ENCODE peak calls at places on chromosomes 13 and 19, in six cellular contexts. One of them, this sample, is unnamed.

GRCh38 chr13:19822673-19823072 is 39.9 kb upstream of the PSPC1 start:
- DNase-seq in AG04450: no peak
- DNase-seq in BE2C: no peak
- DNase-seq in NCI-H2227 treated with DMSO at 0.1 percent for 48 hours: no peak
- DNase-seq in NCI-H1092: no peak
- DNase-seq in substantia nigra: no peak
- DNase-seq in this sample: no peak

GRCh38 chr19:2294377-2295335 is 12.7 kb upstream of the PEAK3 start:
- DNase-seq in substantia nigra: peak
- DNase-seq in NCI-H1092: no peak
- DNase-seq in AG04450: no peak
- DNase-seq in NCI-H2227 treated with DMSO at 0.1 percent for 48 hours: no peak
- DNase-seq in BE2C: peak
- DNase-seq in this sample: no peak

GRCh38 chr19:12126707-12127106 is 13.4 kb downstream of the ZNF20 start:
- DNase-seq in NCI-H1092: no peak
- DNase-seq in substantia nigra: peak
- DNase-seq in BE2C: peak
- DNase-seq in NCI-H2227 treated with DMSO at 0.1 percent for 48 hours: no peak
- DNase-seq in AG04450: no peak
- DNase-seq in this sample: no peak

GRCh38 chr19:11166281-11167142 is 10.9 kb upstream of the SPC24 start:
- DNase-seq in NCI-H1092: no peak
- DNase-seq in substantia nigra: no peak
- DNase-seq in AG04450: no peak
- DNase-seq in NCI-H2227 treated with DMSO at 0.1 percent for 48 hours: no peak
- DNase-seq in BE2C: no peak
- DNase-seq in this sample: no peak

GRCh38 chr19:40422428-40423226 is 3.2 kb downstream of the SERTAD1 start:
- DNase-seq in AG04450: no peak
- DNase-seq in NCI-H1092: no peak
- DNase-seq in NCI-H2227 treated with DMSO at 0.1 percent for 48 hours: no peak
- DNase-seq in BE2C: no peak
- DNase-seq in substantia nigra: no peak
- DNase-seq in this sample: no peak

GRCh38 chr13:72458701-72459100 is 268.7 kb downstream of the MZT1 start:
- DNase-seq in AG04450: no peak
- DNase-seq in NCI-H1092: no peak
- DNase-seq in NCI-H2227 treated with DMSO at 0.1 percent for 48 hours: no peak
- DNase-seq in BE2C: no peak
- DNase-seq in substantia nigra: no peak
- DNase-seq in this sample: peak

GRCh38 chr13:100789968-100790367 is 115.4 kb upstream of the TMTC4 start:
- DNase-seq in AG04450: no peak
- DNase-seq in NCI-H2227 treated with DMSO at 0.1 percent for 48 hours: no peak
- DNase-seq in substantia nigra: no peak
- DNase-seq in NCI-H1092: peak
- DNase-seq in BE2C: no peak
- DNase-seq in this sample: no peak

GRCh38 chr19:11578342-11579142 is 1.1 kb upstream of the ACP5 start:
- DNase-seq in NCI-H2227 treated with DMSO at 0.1 percent for 48 hours: no peak
- DNase-seq in BE2C: no peak
- DNase-seq in NCI-H1092: no peak
- DNase-seq in AG04450: no peak
- DNase-seq in substantia nigra: no peak
- DNase-seq in this sample: no peak

GRCh38 chr13:44818428-44818827 is 170.8 kb downstream of the NUFIP1 start:
- DNase-seq in BE2C: peak
- DNase-seq in substantia nigra: no peak
- DNase-seq in NCI-H2227 treated with DMSO at 0.1 percent for 48 hours: no peak
- DNase-seq in AG04450: no peak
- DNase-seq in NCI-H1092: peak
- DNase-seq in this sample: no peak

GRCh38 chr13:52850396-52851152 is 2.1 kb upstream of the PCDH8 start:
- DNase-seq in BE2C: peak
- DNase-seq in substantia nigra: peak
- DNase-seq in NCI-H2227 treated with DMSO at 0.1 percent for 48 hours: peak
- DNase-seq in AG04450: no peak
- DNase-seq in NCI-H1092: peak
- DNase-seq in this sample: peak

GRCh38 chr19:1861599-1862031 is 1.8 kb downstream of the KLF16 start:
- DNase-seq in substantia nigra: no peak
- DNase-seq in BE2C: no peak
- DNase-seq in NCI-H1092: no peak
- DNase-seq in NCI-H2227 treated with DMSO at 0.1 percent for 48 hours: no peak
- DNase-seq in AG04450: no peak
- DNase-seq in this sample: no peak

GRCh38 chr13:75636339-75637095 is 387 bp downstream of the LMO7 start:
- DNase-seq in substantia nigra: no peak
- DNase-seq in AG04450: no peak
- DNase-seq in NCI-H2227 treated with DMSO at 0.1 percent for 48 hours: no peak
- DNase-seq in BE2C: peak
- DNase-seq in NCI-H1092: peak
- DNase-seq in this sample: peak

GRCh38 chr13:35699181-35699580 is 222.7 kb upstream of the MAB21L1 start:
- DNase-seq in NCI-H2227 treated with DMSO at 0.1 percent for 48 hours: no peak
- DNase-seq in substantia nigra: no peak
- DNase-seq in NCI-H1092: no peak
- DNase-seq in BE2C: no peak
- DNase-seq in AG04450: no peak
- DNase-seq in this sample: no peak

GRCh38 chr13:25044071-25044470 is 51.9 kb upstream of the PABPC3 start:
- DNase-seq in AG04450: no peak
- DNase-seq in BE2C: no peak
- DNase-seq in NCI-H1092: no peak
- DNase-seq in substantia nigra: no peak
- DNase-seq in NCI-H2227 treated with DMSO at 0.1 percent for 48 hours: no peak
- DNase-seq in this sample: no peak

GRCh38 chr13:29210676-29211075 is 384.8 kb downstream of the SLC7A1 start:
- DNase-seq in AG04450: no peak
- DNase-seq in substantia nigra: no peak
- DNase-seq in BE2C: no peak
- DNase-seq in NCI-H2227 treated with DMSO at 0.1 percent for 48 hours: no peak
- DNase-seq in NCI-H1092: no peak
- DNase-seq in this sample: no peak

GRCh38 chr19:48551437-48552302 is at the start of gene SULT2B1:
- DNase-seq in substantia nigra: no peak
- DNase-seq in NCI-H2227 treated with DMSO at 0.1 percent for 48 hours: no peak
- DNase-seq in NCI-H1092: peak
- DNase-seq in BE2C: no peak
- DNase-seq in AG04450: no peak
- DNase-seq in this sample: no peak

GRCh38 chr13:37716395-37716794 is 117.8 kb upstream of the POSTN start:
- DNase-seq in NCI-H2227 treated with DMSO at 0.1 percent for 48 hours: no peak
- DNase-seq in AG04450: no peak
- DNase-seq in NCI-H1092: no peak
- DNase-seq in substantia nigra: no peak
- DNase-seq in BE2C: no peak
- DNase-seq in this sample: no peak

GRCh38 chr13:30869491-30869890 is 36.6 kb upstream of the MEDAG start:
- DNase-seq in BE2C: no peak
- DNase-seq in AG04450: no peak
- DNase-seq in substantia nigra: no peak
- DNase-seq in NCI-H2227 treated with DMSO at 0.1 percent for 48 hours: no peak
- DNase-seq in NCI-H1092: no peak
- DNase-seq in this sample: no peak

GRCh38 chr19:32642771-32643170 is 32.2 kb downstream of the ANKRD27 start:
- DNase-seq in substantia nigra: no peak
- DNase-seq in NCI-H2227 treated with DMSO at 0.1 percent for 48 hours: no peak
- DNase-seq in NCI-H1092: no peak
- DNase-seq in BE2C: no peak
- DNase-seq in AG04450: no peak
- DNase-seq in this sample: no peak

GRCh38 chr19:21082011-21082975 is at the start of gene ZNF714:
- DNase-seq in AG04450: peak
- DNase-seq in NCI-H2227 treated with DMSO at 0.1 percent for 48 hours: peak
- DNase-seq in BE2C: peak
- DNase-seq in NCI-H1092: peak
- DNase-seq in substantia nigra: peak
- DNase-seq in this sample: peak

GRCh38 chr13:112444416-112445399 is 68.6 kb downstream of the SPACA7 start:
- DNase-seq in NCI-H2227 treated with DMSO at 0.1 percent for 48 hours: no peak
- DNase-seq in AG04450: no peak
- DNase-seq in NCI-H1092: no peak
- DNase-seq in BE2C: no peak
- DNase-seq in substantia nigra: no peak
- DNase-seq in this sample: no peak

GRCh38 chr19:38046254-38047047 is 139.4 kb downstream of the SIPA1L3 start:
- DNase-seq in AG04450: no peak
- DNase-seq in NCI-H2227 treated with DMSO at 0.1 percent for 48 hours: no peak
- DNase-seq in BE2C: no peak
- DNase-seq in NCI-H1092: no peak
- DNase-seq in substantia nigra: no peak
- DNase-seq in this sample: no peak

GRCh38 chr19:2654585-2654861 is 48.0 kb downstream of the GNG7 start:
- DNase-seq in AG04450: no peak
- DNase-seq in BE2C: no peak
- DNase-seq in NCI-H2227 treated with DMSO at 0.1 percent for 48 hours: no peak
- DNase-seq in NCI-H1092: no peak
- DNase-seq in substantia nigra: no peak
- DNase-seq in this sample: no peak

GRCh38 chr13:28754698-28755545 is 36.2 kb upstream of the SLC46A3 start:
- DNase-seq in NCI-H1092: no peak
- DNase-seq in AG04450: no peak
- DNase-seq in NCI-H2227 treated with DMSO at 0.1 percent for 48 hours: no peak
- DNase-seq in substantia nigra: no peak
- DNase-seq in BE2C: no peak
- DNase-seq in this sample: no peak

GRCh38 chr19:11684987-11685675 is 53.6 kb downstream of the ZNF823 start:
- DNase-seq in NCI-H2227 treated with DMSO at 0.1 percent for 48 hours: no peak
- DNase-seq in substantia nigra: no peak
- DNase-seq in BE2C: no peak
- DNase-seq in AG04450: no peak
- DNase-seq in NCI-H1092: no peak
- DNase-seq in this sample: peak

GRCh38 chr13:113654591-113655357 is 3.2 kb downstream of the ATP4B start:
- DNase-seq in NCI-H2227 treated with DMSO at 0.1 percent for 48 hours: no peak
- DNase-seq in NCI-H1092: no peak
- DNase-seq in substantia nigra: no peak
- DNase-seq in AG04450: no peak
- DNase-seq in BE2C: peak
- DNase-seq in this sample: no peak

GRCh38 chr19:6590458-6591319 is at the start of gene CD70:
- DNase-seq in substantia nigra: no peak
- DNase-seq in NCI-H1092: no peak
- DNase-seq in AG04450: no peak
- DNase-seq in NCI-H2227 treated with DMSO at 0.1 percent for 48 hours: no peak
- DNase-seq in BE2C: no peak
- DNase-seq in this sample: peak

GRCh38 chr19:34404109-34404909 is at the start of gene PDCD2L:
- DNase-seq in BE2C: peak
- DNase-seq in NCI-H2227 treated with DMSO at 0.1 percent for 48 hours: peak
- DNase-seq in AG04450: peak
- DNase-seq in substantia nigra: peak
- DNase-seq in NCI-H1092: peak
- DNase-seq in this sample: peak

GRCh38 chr13:97058417-97058816 is 64.1 kb upstream of the OXGR1 start:
- DNase-seq in AG04450: no peak
- DNase-seq in substantia nigra: no peak
- DNase-seq in NCI-H2227 treated with DMSO at 0.1 percent for 48 hours: no peak
- DNase-seq in NCI-H1092: no peak
- DNase-seq in BE2C: no peak
- DNase-seq in this sample: no peak

GRCh38 chr13:80888421-80888820 is 547.5 kb upstream of the SPRY2 start:
- DNase-seq in substantia nigra: no peak
- DNase-seq in BE2C: no peak
- DNase-seq in NCI-H2227 treated with DMSO at 0.1 percent for 48 hours: no peak
- DNase-seq in NCI-H1092: no peak
- DNase-seq in AG04450: no peak
- DNase-seq in this sample: no peak

GRCh38 chr13:28597641-28598040 is 61.3 kb upstream of the POMP start:
- DNase-seq in AG04450: no peak
- DNase-seq in substantia nigra: no peak
- DNase-seq in BE2C: no peak
- DNase-seq in NCI-H2227 treated with DMSO at 0.1 percent for 48 hours: no peak
- DNase-seq in NCI-H1092: no peak
- DNase-seq in this sample: no peak

GRCh38 chr19:8377598-8377997 is 12.6 kb upstream of the RAB11B start:
- DNase-seq in AG04450: no peak
- DNase-seq in substantia nigra: no peak
- DNase-seq in NCI-H2227 treated with DMSO at 0.1 percent for 48 hours: no peak
- DNase-seq in BE2C: no peak
- DNase-seq in NCI-H1092: no peak
- DNase-seq in this sample: no peak

GRCh38 chr13:30409911-30410704 is 12.2 kb upstream of the UBE2L5 start:
- DNase-seq in AG04450: no peak
- DNase-seq in substantia nigra: no peak
- DNase-seq in NCI-H2227 treated with DMSO at 0.1 percent for 48 hours: no peak
- DNase-seq in BE2C: no peak
- DNase-seq in NCI-H1092: no peak
- DNase-seq in this sample: no peak

GRCh38 chr19:5646703-5647102 is 23.8 kb downstream of the SAFB start:
- DNase-seq in BE2C: no peak
- DNase-seq in NCI-H1092: no peak
- DNase-seq in AG04450: no peak
- DNase-seq in NCI-H2227 treated with DMSO at 0.1 percent for 48 hours: no peak
- DNase-seq in substantia nigra: no peak
- DNase-seq in this sample: no peak

GRCh38 chr19:16062789-16063188 is 13.5 kb upstream of the TPM4 start:
- DNase-seq in AG04450: no peak
- DNase-seq in NCI-H1092: peak
- DNase-seq in NCI-H2227 treated with DMSO at 0.1 percent for 48 hours: no peak
- DNase-seq in substantia nigra: no peak
- DNase-seq in BE2C: peak
- DNase-seq in this sample: no peak

GRCh38 chr13:42539670-42540069 is 34.3 kb upstream of the TNFSF11 start:
- DNase-seq in BE2C: no peak
- DNase-seq in AG04450: no peak
- DNase-seq in NCI-H2227 treated with DMSO at 0.1 percent for 48 hours: no peak
- DNase-seq in NCI-H1092: no peak
- DNase-seq in substantia nigra: no peak
- DNase-seq in this sample: no peak